ENCODE peak calls at places on chromosomes 4 and X, in eight cellular contexts. J is SJSA1; Z is fibroblast of mammary gland; R is activated naive CD4-positive, alpha-beta T cell treated with anti-CD3 and anti-CD28 coated beads, Interleukin-2, amount 10 ng/mL, durations not matched to agents 7 days and 5 days; D is colonic mucosa; T is A549; Y is CD8-positive, alpha-beta memory T cell; I is HepG2. X is an unnamed sample.

GRCh38 chr4:8427761-8428287 is 12.7 kb downstream of the ACOX3 start:
- DNase-seq in J (no peak), Z (peak), R (no peak), D (peak), T (no peak), Y (no peak), I (peak), X (no peak)

GRCh38 chr4:66298596-66298995 is 628.3 kb upstream of the EPHA5 start:
- DNase-seq in J (no peak), Z (no peak), R (no peak), D (no peak), T (no peak), Y (no peak), I (no peak), X (no peak)

GRCh38 chr4:94877973-94878372 is 120.2 kb downstream of the BMPR1B start:
- DNase-seq in J (no peak), Z (peak), R (no peak), D (no peak), T (no peak), Y (no peak), I (no peak), X (no peak)

GRCh38 chrX:119516157-119516702 is 48.0 kb downstream of the SLC25A5 start:
- DNase-seq in J (peak), Z (peak), R (peak), D (peak), T (peak), Y (peak), I (peak), X (no peak)

GRCh38 chr4:149095798-149096197 is 653.6 kb upstream of the NR3C2 start:
- DNase-seq in J (no peak), Z (no peak), R (no peak), D (no peak), T (no peak), Y (no peak), I (no peak), X (no peak)

GRCh38 chrX:108250654-108251579 is 159.3 kb downstream of the ATG4A start:
- DNase-seq in J (no peak), Z (no peak), R (no peak), D (no peak), T (no peak), Y (no peak), I (no peak), X (no peak)

GRCh38 chr4:11455201-11455835 is 26.6 kb upstream of the HS3ST1 start:
- DNase-seq in J (no peak), Z (no peak), R (no peak), D (peak), T (no peak), Y (no peak), I (no peak), X (no peak)

GRCh38 chr4:169621754-169622481 is 1.5 kb downstream of the CLCN3 start:
- DNase-seq in J (peak), Z (peak), R (peak), D (no peak), T (peak), Y (peak), I (peak), X (no peak)

GRCh38 chr4:637536-637935 is 12.2 kb downstream of the PDE6B start:
- DNase-seq in J (no peak), Z (no peak), R (no peak), D (no peak), T (no peak), Y (peak), I (no peak), X (no peak)

GRCh38 chrX:12360991-12361598 is 222.8 kb downstream of the FRMPD4 start:
- DNase-seq in J (no peak), Z (peak), R (no peak), D (no peak), T (peak), Y (no peak), I (no peak), X (no peak)

GRCh38 chrX:72685810-72686465 is 28.2 kb downstream of the PHKA1 start:
- DNase-seq in J (no peak), Z (peak), R (no peak), D (peak), T (peak), Y (no peak), I (no peak), X (no peak)

GRCh38 chr4:111880116-111880515 is 265.1 kb upstream of the FAM241A start:
- DNase-seq in J (no peak), Z (no peak), R (no peak), D (no peak), T (no peak), Y (no peak), I (no peak), X (no peak)

GRCh38 chrX:123217077-123217476 is 33.0 kb downstream of the GRIA3 start:
- DNase-seq in J (no peak), Z (peak), R (no peak), D (no peak), T (no peak), Y (no peak), I (no peak), X (peak)

GRCh38 chr4:8516996-8517550 is 63.1 kb upstream of the GPR78 start:
- DNase-seq in J (no peak), Z (no peak), R (no peak), D (no peak), T (no peak), Y (no peak), I (no peak), X (no peak)

GRCh38 chrX:64151911-64152310 is 53.6 kb downstream of the AMER1 start:
- DNase-seq in J (no peak), Z (no peak), R (no peak), D (no peak), T (no peak), Y (no peak), I (no peak), X (no peak)

GRCh38 chrX:19811807-19812604 is 75.4 kb downstream of the SH3KBP1 start:
- DNase-seq in J (peak), Z (peak), R (no peak), D (no peak), T (no peak), Y (no peak), I (no peak), X (no peak)

GRCh38 chr4:48367016-48367415 is 25.7 kb downstream of the SLAIN2 start:
- DNase-seq in J (no peak), Z (no peak), R (no peak), D (peak), T (no peak), Y (no peak), I (no peak), X (no peak)

GRCh38 chr4:3286335-3287175 is 6.3 kb upstream of the RGS12 start:
- DNase-seq in J (no peak), Z (no peak), R (no peak), D (no peak), T (no peak), Y (no peak), I (no peak), X (no peak)

GRCh38 chr4:73348185-73348584 is 55.9 kb upstream of the ALB start:
- DNase-seq in J (no peak), Z (no peak), R (no peak), D (no peak), T (no peak), Y (no peak), I (peak), X (no peak)

GRCh38 chr4:173038192-173038896 is 130.3 kb upstream of the GALNT7 start:
- DNase-seq in J (no peak), Z (no peak), R (no peak), D (peak), T (no peak), Y (no peak), I (no peak), X (no peak)

GRCh38 chr4:157918036-157918832 is 254.6 kb downstream of the GASK1B start:
- DNase-seq in J (no peak), Z (no peak), R (no peak), D (no peak), T (no peak), Y (no peak), I (no peak), X (no peak)

GRCh38 chr4:56653461-56654237 is 27.4 kb downstream of the HOPX start:
- DNase-seq in J (no peak), Z (no peak), R (peak), D (no peak), T (no peak), Y (peak), I (no peak), X (no peak)

GRCh38 chrX:40474205-40474626 is 106.6 kb upstream of the ATP6AP2 start:
- DNase-seq in J (no peak), Z (no peak), R (no peak), D (no peak), T (peak), Y (no peak), I (peak), X (no peak)

GRCh38 chrX:110175146-110175545 is 142.7 kb downstream of the AMMECR1 start:
- DNase-seq in J (no peak), Z (no peak), R (no peak), D (no peak), T (no peak), Y (no peak), I (no peak), X (no peak)

GRCh38 chr4:71171592-71171991 is 167.2 kb upstream of the SLC4A4 start:
- DNase-seq in J (no peak), Z (no peak), R (no peak), D (no peak), T (no peak), Y (no peak), I (no peak), X (no peak)

GRCh38 chrX:2931155-2931554 is 2.0 kb upstream of the ARSD start:
- DNase-seq in J (no peak), Z (no peak), R (no peak), D (no peak), T (no peak), Y (no peak), I (no peak), X (no peak)

GRCh38 chr4:110139815-110140214 is 58.6 kb downstream of the ELOVL6 start:
- DNase-seq in J (no peak), Z (no peak), R (no peak), D (no peak), T (no peak), Y (no peak), I (no peak), X (no peak)

GRCh38 chr4:174613979-174614378 is 91.7 kb upstream of the HPGD start:
- DNase-seq in J (no peak), Z (no peak), R (no peak), D (no peak), T (no peak), Y (no peak), I (no peak), X (no peak)

GRCh38 chr4:25532579-25532978 is 123.1 kb upstream of the SLC34A2 start:
- DNase-seq in J (no peak), Z (peak), R (no peak), D (no peak), T (no peak), Y (no peak), I (no peak), X (no peak)

GRCh38 chrX:154751121-154751668 is 318 bp upstream of the GAB3 start:
- DNase-seq in J (no peak), Z (no peak), R (no peak), D (no peak), T (no peak), Y (no peak), I (no peak), X (no peak)

GRCh38 chrX:23952984-23953907 is 45.4 kb downstream of the CXorf58 start:
- DNase-seq in J (no peak), Z (no peak), R (peak), D (no peak), T (peak), Y (peak), I (no peak), X (no peak)

GRCh38 chr4:1556541-1557220 is 127.4 kb downstream of the FAM53A start:
- DNase-seq in J (no peak), Z (no peak), R (no peak), D (no peak), T (no peak), Y (no peak), I (no peak), X (no peak)

GRCh38 chrX:19487520-19488200 is 27.6 kb downstream of the MAP3K15 start:
- DNase-seq in J (no peak), Z (no peak), R (no peak), D (peak), T (peak), Y (no peak), I (no peak), X (no peak)

GRCh38 chr4:85092536-85092935 is 126.0 kb upstream of the WDFY3 start:
- DNase-seq in J (no peak), Z (no peak), R (no peak), D (no peak), T (no peak), Y (no peak), I (no peak), X (no peak)

GRCh38 chrX:8848921-8849320 is 47.7 kb upstream of the FAM9A start:
- DNase-seq in J (no peak), Z (peak), R (no peak), D (no peak), T (no peak), Y (no peak), I (no peak), X (no peak)